ENCODE peak calls at places on chromosomes 2 and 18, in nine cellular contexts. C, F, R, E, U, B, P, Y and X are unnamed samples.

GRCh38 chr2:197217561-197217960 is 93.0 kb downstream of the ANKRD44 start:
- DNase-seq in C (peak; percentile 54), F (no peak), R (no peak), E (no peak), U (no peak), B (no peak), P (no peak), Y (no peak), X (no peak)

GRCh38 chr2:219622472-219622871 is 5.0 kb upstream of the SLC4A3 start:
- DNase-seq in C (no peak), F (no peak), R (no peak), E (no peak), U (no peak), B (no peak), P (no peak), Y (no peak), X (no peak)

GRCh38 chr2:10079931-10080535 is at the start of gene CYS1:
- DNase-seq in C (no peak), F (no peak), R (peak; percentile 55), E (no peak), U (peak; percentile 66), B (peak; percentile 76), P (no peak), Y (no peak), X (peak; percentile 88)

GRCh38 chr2:28164280-28164801 is 228.3 kb upstream of the FOSL2 start:
- DNase-seq in C (no peak), F (peak; percentile 30), R (no peak), E (no peak), U (no peak), B (no peak), P (no peak), Y (no peak), X (no peak)

GRCh38 chr2:151339168-151339567 is 18.2 kb upstream of the TNFAIP6 start:
- DNase-seq in C (no peak), F (no peak), R (no peak), E (no peak), U (no peak), B (peak; percentile 47), P (no peak), Y (no peak), X (no peak)

GRCh38 chr2:202494856-202495604 is 118.9 kb downstream of the BMPR2 start:
- DNase-seq in C (no peak), F (no peak), R (no peak), E (no peak), U (no peak), B (peak; percentile 14), P (no peak), Y (no peak), X (no peak)

GRCh38 chr2:112056626-112056987 is 1.5 kb downstream of the TMEM87B start:
- DNase-seq in C (no peak), F (no peak), R (no peak), E (no peak), U (no peak), B (no peak), P (no peak), Y (no peak), X (no peak)

GRCh38 chr2:151762694-151763093 is 28.4 kb upstream of the NEB start:
- DNase-seq in C (no peak), F (no peak), R (no peak), E (no peak), U (peak; percentile 42), B (no peak), P (no peak), Y (no peak), X (no peak)

GRCh38 chr2:96241901-96242611 is 23.7 kb downstream of the TMEM127 start:
- DNase-seq in C (peak; percentile 69), F (no peak), R (peak; percentile 67), E (peak; percentile 26), U (peak; percentile 86), B (no peak), P (no peak), Y (peak; percentile 23), X (no peak)

GRCh38 chr2:156434461-156435291 is 1.5 kb upstream of the GPD2 start:
- DNase-seq in C (peak; percentile 46), F (no peak), R (peak; percentile 53), E (no peak), U (peak; percentile 50), B (peak; percentile 2), P (no peak), Y (no peak), X (no peak)

DNA sequence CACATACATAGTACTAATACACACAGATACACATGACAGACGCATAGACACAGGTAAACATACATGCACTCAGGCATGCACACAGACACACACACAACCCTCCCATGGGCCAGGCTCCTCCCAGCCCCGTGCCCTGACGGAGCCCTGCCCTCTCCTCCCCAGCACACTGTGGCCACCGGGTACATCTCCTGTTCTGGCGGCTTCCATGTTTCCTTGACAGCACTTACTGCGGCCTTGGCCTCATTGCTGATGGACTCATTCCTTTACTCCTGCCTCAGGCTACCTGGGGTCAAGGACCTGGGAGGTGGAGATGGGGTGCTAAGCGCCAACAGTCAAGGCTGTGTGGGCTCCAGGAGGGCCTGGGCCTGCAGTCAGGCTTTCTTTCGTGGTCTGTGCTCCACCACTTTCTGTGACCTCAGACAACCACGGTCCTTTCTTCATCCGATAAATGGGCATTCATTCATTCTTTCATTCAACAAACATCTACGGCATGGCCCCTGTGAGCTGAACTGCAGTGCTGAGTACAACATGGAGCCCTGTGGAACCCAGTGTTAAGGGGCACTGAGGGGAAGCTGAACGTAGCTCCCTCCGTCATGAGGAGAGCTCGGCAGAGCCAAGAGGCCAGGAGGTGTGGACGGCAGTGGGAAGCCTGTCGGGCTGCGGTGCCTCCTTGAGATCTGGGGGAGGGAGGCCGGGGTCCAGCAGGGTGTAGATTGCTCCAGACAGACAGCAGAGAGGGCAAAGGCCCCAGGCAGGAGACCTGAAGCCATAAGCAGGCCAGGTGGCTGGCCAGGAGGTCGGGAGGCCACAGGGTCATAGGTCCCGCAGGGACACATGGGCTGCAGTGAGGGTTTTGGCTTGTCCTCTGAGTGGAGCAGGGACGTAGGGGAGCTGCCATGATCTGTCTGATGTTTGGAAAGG is 190.4 kb upstream of the HDAC4 start:
- DNase-seq in C (no peak), F (no peak), R (no peak), E (no peak), U (no peak), B (no peak), P (no peak), Y (no peak), X (no peak)
- H3K9me3 ChIP-seq in C (peaks cover 16% of the 10 kb centered on the region), F (no peaks in the 10 kb centered on the region), R (no peaks in the 10 kb centered on the region), E (no peaks in the 10 kb centered on the region), U (no peaks in the 10 kb centered on the region), B (no peaks in the 10 kb centered on the region), P (no peaks in the 10 kb centered on the region), Y (no peaks in the 10 kb centered on the region), X (no peaks in the 10 kb centered on the region)

GRCh38 chr2:20205915-20206524 is 18.9 kb downstream of the SDC1 start:
- DNase-seq in C (no peak), F (no peak), R (no peak), E (no peak), U (no peak), B (no peak), P (no peak), Y (no peak), X (peak; percentile 89)

GRCh38 chr2:20205069-20205468 is 19.9 kb downstream of the SDC1 start:
- DNase-seq in C (no peak), F (no peak), R (no peak), E (no peak), U (no peak), B (no peak), P (no peak), Y (no peak), X (no peak)

GRCh38 chr2:20203072-20203471 is 21.9 kb downstream of the SDC1 start:
- DNase-seq in C (no peak), F (no peak), R (no peak), E (no peak), U (no peak), B (no peak), P (no peak), Y (no peak), X (no peak)

GRCh38 chr2:20201671-20202070 is 23.3 kb downstream of the SDC1 start:
- DNase-seq in C (no peak), F (no peak), R (no peak), E (no peak), U (no peak), B (no peak), P (no peak), Y (no peak), X (no peak)

DNA sequence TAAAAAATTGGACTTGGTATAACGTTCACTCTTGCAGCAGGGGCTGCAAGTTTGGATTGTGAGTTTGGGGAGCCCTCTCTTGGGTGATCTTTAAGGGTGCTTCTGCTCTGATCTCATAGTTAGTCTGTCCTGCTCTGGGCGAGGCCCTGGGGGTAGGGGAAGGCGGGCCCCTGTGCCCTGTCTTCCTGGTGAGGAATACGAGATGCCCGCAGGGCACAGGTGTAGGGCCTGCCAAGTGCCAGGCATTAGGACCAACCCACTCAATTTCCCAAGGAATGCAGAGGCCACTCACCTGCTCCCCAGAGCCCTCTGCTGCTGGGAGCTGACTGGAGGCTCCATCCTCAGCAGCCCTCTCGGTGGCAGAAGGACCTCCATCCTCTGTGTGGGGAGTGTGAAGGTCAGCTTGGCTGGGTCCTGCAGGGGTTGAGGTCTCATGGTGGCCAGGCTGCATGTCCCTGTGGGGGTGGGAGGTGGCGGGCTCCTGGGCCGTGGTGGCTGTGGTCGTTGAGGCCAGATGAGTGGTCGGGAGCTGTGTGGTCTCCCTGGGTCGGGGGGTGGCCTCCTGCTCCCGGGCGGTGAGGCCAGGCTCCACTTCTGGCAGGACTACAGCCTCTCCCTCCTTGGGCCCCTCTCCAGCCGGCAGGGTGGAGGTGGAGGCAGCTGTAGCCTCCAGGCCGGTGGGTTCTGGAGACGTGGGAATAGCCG is 21.3 kb downstream of the SDC1 start:
- DNase-seq in C (no peak), F (no peak), R (no peak), E (no peak), U (no peak), B (no peak), P (no peak), Y (no peak), X (no peak)
- H3K4me1 ChIP-seq in C (no peaks in the 10 kb centered on the region), F (no peaks in the 10 kb centered on the region), R (peaks cover 9% of the 10 kb centered on the region), E (no peaks in the 10 kb centered on the region), U (no peaks in the 10 kb centered on the region), B (peaks cover 9% of the 10 kb centered on the region), P (no peaks in the 10 kb centered on the region), Y (no peaks in the 10 kb centered on the region), X (peaks cover 23% of the 10 kb centered on the region)

GRCh38 chr18:35268811-35269210 is 21.2 kb downstream of the ZSCAN30 start:
- DNase-seq in C (no peak), F (no peak), R (no peak), E (no peak), U (no peak), B (no peak), P (no peak), Y (no peak), X (no peak)
- H3K9me3 ChIP-seq in C (peaks cover 3% of the 10 kb centered on the region), F (no peaks in the 10 kb centered on the region), R (peaks cover 10% of the 10 kb centered on the region), E (no peaks in the 10 kb centered on the region), U (no peaks in the 10 kb centered on the region), B (no peaks in the 10 kb centered on the region), P (no peaks in the 10 kb centered on the region), Y (no peaks in the 10 kb centered on the region), X (no peaks in the 10 kb centered on the region)

DNA sequence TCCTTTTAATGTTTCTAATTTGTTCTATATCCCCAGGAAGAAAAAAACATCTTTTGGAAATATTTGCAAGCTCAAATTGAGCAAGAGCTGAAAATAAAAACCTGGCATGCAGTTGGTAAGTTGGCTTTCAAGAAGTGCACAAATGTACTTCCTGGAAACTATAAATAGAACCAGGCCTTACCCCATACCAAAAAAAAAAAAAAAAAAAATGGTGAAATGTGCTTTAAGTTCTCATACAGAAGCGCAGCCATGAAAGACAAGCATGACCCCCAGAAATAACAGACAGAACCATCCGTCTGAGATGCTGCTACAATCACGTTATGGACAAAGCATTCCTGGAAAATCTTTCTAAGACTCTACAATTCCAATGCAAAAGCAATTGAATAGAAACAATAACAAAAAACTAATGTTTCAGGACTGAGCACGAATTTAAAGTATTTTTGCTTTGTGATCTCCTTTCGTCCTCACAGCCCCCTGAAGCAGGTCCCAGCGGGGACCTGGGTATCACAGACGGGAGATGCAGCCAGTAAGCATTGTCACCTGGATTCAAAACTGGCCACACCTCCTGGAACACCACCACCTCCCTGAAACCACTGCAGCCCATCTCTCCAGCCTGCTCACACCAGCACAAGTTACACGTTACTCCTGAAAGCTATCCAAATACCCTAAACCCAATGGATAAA is 178.3 kb downstream of the HDAC4 start:
- DNase-seq in C (no peak), F (no peak), R (no peak), E (peak; percentile 28), U (peak; percentile 73), B (no peak), P (no peak), Y (no peak), X (no peak)
- H3K4me1 ChIP-seq in C (peaks cover 39% of the 10 kb centered on the region), F (peaks cover 70% of the 10 kb centered on the region), R (peaks cover 22% of the 10 kb centered on the region), E (peaks cover 4% of the 10 kb centered on the region), U (peaks cover 58% of the 10 kb centered on the region), B (peaks cover 12% of the 10 kb centered on the region), P (peaks cover 59% of the 10 kb centered on the region), Y (peaks cover 32% of the 10 kb centered on the region), X (peaks cover 61% of the 10 kb centered on the region)